ENCODE peak calls at places on chromosomes 2 and 18, in five cellular contexts. T is SK-N-SH, V is fibroblast of lung, S is DND-41, G is Peyer's patch. I is an unnamed sample.

GRCh38 chr18:3869848-3870247 is 419.9 kb downstream of the TGIF1 start:
- DNase-seq in S (no peak), G (no peak), V (peak; percentile 86), T (peak; percentile 26), I (no peak)

GRCh38 chr2:174342600-174343342 is 8.0 kb downstream of the SP9 start:
- DNase-seq in G (no peak), V (no peak), T (no peak), S (no peak), I (no peak)

GRCh38 chr18:427005-427404 is 73.5 kb downstream of the COLEC12 start:
- DNase-seq in S (no peak), V (no peak), G (no peak), T (no peak), I (no peak)

GRCh38 chr2:118279005-118279404 is 190.7 kb downstream of the INSIG2 start:
- DNase-seq in S (no peak), G (no peak), T (no peak), V (no peak), I (no peak)

GRCh38 chr2:158321264-158321663 is 135.3 kb downstream of the CCDC148 start:
- DNase-seq in S (no peak), T (no peak), G (no peak), V (peak; percentile 66), I (no peak)

GRCh38 chr2:131044078-131044756 is 49.0 kb downstream of the FAM168B start:
- DNase-seq in T (no peak), V (no peak), G (no peak), S (no peak), I (no peak)

GRCh38 chr2:170155022-170155722 is 22.8 kb upstream of the MYO3B start:
- DNase-seq in S (no peak), G (no peak), V (peak; percentile 43), T (peak; percentile 59), I (no peak)

GRCh38 chr18:9292047-9292446 is 42.5 kb upstream of the TWSG1 start:
- DNase-seq in S (no peak), G (no peak), V (no peak), T (no peak), I (no peak)

GRCh38 chr2:181876614-181877063 is 14.9 kb upstream of the ITPRID2 start:
- DNase-seq in T (no peak), G (peak; percentile 74), V (peak; percentile 51), S (no peak), I (no peak)

GRCh38 chr2:134917958-134918517 is 584 bp upstream of the CCNT2 start:
- DNase-seq in G (peak; percentile 95), T (no peak), V (no peak), S (no peak), I (peak; percentile 87)
- TF ChIP-seq CTCF in G (peak; percentile 52), T (peak; percentile 25), V (peak; percentile 33), S (peak; percentile 42), I (peak; percentile 44)

GRCh38 chr2:30303094-30303493 is 71.8 kb downstream of the LBH start:
- DNase-seq in V (no peak), G (no peak), S (no peak), T (no peak), I (no peak)

GRCh38 chr2:30298302-30298701 is 67.0 kb downstream of the LBH start:
- DNase-seq in V (no peak), S (no peak), G (no peak), T (no peak), I (no peak)

GRCh38 chr2:30301551-30301950 is 70.2 kb downstream of the LBH start:
- DNase-seq in S (no peak), T (no peak), V (peak; percentile 61), G (no peak), I (no peak)

GRCh38 chr2:30300122-30300455 is 68.8 kb downstream of the LBH start:
- DNase-seq in V (no peak), S (no peak), G (no peak), T (no peak), I (no peak)

GRCh38 chr2:30300456-30301221 is 69.3 kb downstream of the LBH start:
- DNase-seq in V (peak; percentile 72), G (no peak), S (no peak), T (peak; percentile 69), I (no peak)
- H3K27ac ChIP-seq in V (peak overlapping the region; percentile 93), G (no peak overlapping the region), S (no peak overlapping the region), T (peak overlapping the region; percentile 87), I (no peak overlapping the region)

GRCh38 chr18:33918571-33918970 is 306.1 kb downstream of the NOL4 start:
- DNase-seq in S (no peak), G (no peak), T (no peak), V (no peak), I (no peak)

GRCh38 chr18:33914399-33914798 is 310.3 kb downstream of the NOL4 start:
- DNase-seq in V (peak; percentile 8), T (no peak), G (no peak), S (no peak), I (no peak)

GRCh38 chr18:33916200-33916599 is 308.5 kb downstream of the NOL4 start:
- DNase-seq in S (no peak), G (no peak), V (no peak), T (no peak), I (no peak)
- TF ChIP-seq CTCF in S (no peak), G (peak; percentile 20), V (no peak), T (no peak), I (no peak)

DNA sequence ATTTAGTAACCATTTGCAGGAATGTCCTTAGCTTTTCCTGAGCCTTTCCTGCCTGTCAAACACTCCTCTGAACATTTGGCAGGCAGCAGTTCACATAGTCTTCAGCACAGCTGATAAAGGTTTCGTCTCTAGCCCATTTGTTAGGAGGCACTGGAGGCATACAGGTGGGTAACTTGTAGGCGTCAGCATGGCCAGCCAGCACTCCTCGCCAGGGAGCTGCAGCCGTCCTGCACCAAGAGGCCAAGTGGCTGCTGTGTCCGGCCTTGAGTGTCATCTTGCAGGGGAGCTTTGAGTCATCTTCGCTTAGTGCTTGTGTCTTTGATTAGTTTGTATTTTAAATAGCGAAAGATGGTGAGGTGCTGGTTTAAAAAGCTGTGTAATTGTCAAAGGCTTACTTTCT is 120.3 kb upstream of the NFATC1 start:
- DNase-seq in T (no peak), G (no peak), S (no peak), V (no peak), I (no peak)
- H3K27ac ChIP-seq in T (no peak overlapping the region), G (no peak overlapping the region), S (no peak overlapping the region), V (no peak overlapping the region), I (no peak overlapping the region)

DNA sequence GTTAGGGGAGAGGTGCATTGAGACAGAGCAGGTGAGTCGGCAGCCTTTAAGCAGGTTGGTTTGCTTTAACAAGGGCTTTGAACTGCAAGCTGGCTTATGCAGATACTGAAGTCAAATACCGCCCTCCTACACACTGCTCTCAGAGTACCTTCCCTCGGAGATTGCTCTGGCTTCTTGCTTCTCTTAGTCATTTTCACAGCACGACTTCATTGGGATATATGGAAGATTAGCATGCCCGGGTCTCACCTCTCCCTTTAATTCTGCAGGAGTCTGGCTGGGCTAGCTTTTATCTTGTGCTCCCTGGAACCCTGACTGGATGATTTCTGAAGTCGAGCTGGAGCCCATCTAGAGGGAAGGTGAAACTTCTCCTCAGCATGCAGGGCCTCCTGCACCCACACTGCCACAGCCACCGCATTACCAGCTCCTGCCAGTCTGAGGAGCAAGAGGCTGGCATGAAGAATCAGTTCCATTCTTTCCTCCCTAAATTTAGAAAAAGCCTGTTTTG is 395.5 kb upstream of the HNRNPA3 start:
- DNase-seq in V (no peak), S (no peak), T (peak; percentile 57), G (no peak), I (no peak)
- TF ChIP-seq CTCF in V (no peak), S (no peak), T (peak; percentile 34), G (no peak), I (no peak)

GRCh38 chr2:27736031-27736889 is 35.3 kb upstream of the MRPL33 start:
- DNase-seq in S (no peak), V (no peak), T (no peak), G (no peak), I (no peak)
- H3K27ac ChIP-seq in S (no peak overlapping the region), V (peak overlapping the region; percentile 44), T (no peak overlapping the region), G (peak overlapping the region; percentile 35), I (peak overlapping the region; percentile 87)

GRCh38 chr2:75098856-75099255 is 100.5 kb downstream of the TACR1 start:
- DNase-seq in T (peak; percentile 14), S (peak; percentile 40), V (peak; percentile 32), G (no peak), I (no peak)
- TF ChIP-seq CTCF in T (peak; percentile 63), S (peak; percentile 52), V (peak; percentile 36), G (no peak), I (no peak)

GRCh38 chr2:59885536-59885935 is 667.9 kb downstream of the BCL11A start:
- DNase-seq in S (peak; percentile 67), T (no peak), G (no peak), V (no peak), I (no peak)
- H3K27ac ChIP-seq in S (peak overlapping the region; percentile 93), T (no peak overlapping the region), G (no peak overlapping the region), V (no peak overlapping the region), I (no peak overlapping the region)

GRCh38 chr2:72848436-72848835 is 22.6 kb upstream of the EXOC6B start:
- DNase-seq in V (no peak), S (no peak), T (no peak), G (no peak), I (no peak)

GRCh38 chr2:72841462-72842125 is 15.8 kb upstream of the EXOC6B start:
- DNase-seq in V (no peak), S (no peak), T (no peak), G (no peak), I (no peak)

GRCh38 chr2:72846171-72847095 is 20.6 kb upstream of the EXOC6B start:
- DNase-seq in S (no peak), T (no peak), V (no peak), G (no peak), I (no peak)

GRCh38 chr2:72847916-72848315 is 22.1 kb upstream of the EXOC6B start:
- DNase-seq in S (no peak), G (no peak), T (no peak), V (no peak), I (no peak)

GRCh38 chr2:72843301-72843700 is 17.5 kb upstream of the EXOC6B start:
- DNase-seq in V (no peak), G (no peak), T (no peak), S (no peak), I (no peak)
- TF ChIP-seq CTCF in V (no peak), G (no peak), T (no peak), S (no peak), I (no peak)